ENCODE peak calls at places on chromosomes 3 and 15, in seven cellular contexts. Q, N, G, B, T, C and K are unnamed samples.

GRCh38 chr3:143170043-143170442 is 50.5 kb downstream of the CHST2 start:
- DNase-seq in Q (no peak), N (no peak), G (no peak), B (no peak), T (no peak), C (no peak), K (no peak)

GRCh38 chr15:77107068-77107467 is 36.2 kb upstream of the TSPAN3 start:
- DNase-seq in Q (peak; percentile 52), N (no peak), G (no peak), B (peak; percentile 53), T (no peak), C (peak; percentile 53), K (peak; percentile 67)

GRCh38 chr15:101088788-101089578 is 162.9 kb downstream of the CHSY1 start:
- DNase-seq in Q (peak; percentile 55), N (peak; percentile 75), G (peak; percentile 85), B (peak; percentile 75), T (peak; percentile 96), C (peak; percentile 84), K (peak; percentile 78)

GRCh38 chr3:125585595-125586223 is 9.6 kb downstream of the OSBPL11 start:
- DNase-seq in Q (peak; percentile 89), N (peak; percentile 86), G (no peak), B (peak; percentile 60), T (peak; percentile 62), C (no peak), K (peak; percentile 56)

GRCh38 chr15:51759557-51760070 is 8.2 kb downstream of the TMOD2 start:
- DNase-seq in Q (peak; percentile 97), N (peak; percentile 74), G (no peak), B (peak; percentile 44), T (peak; percentile 59), C (peak; percentile 27), K (no peak)

GRCh38 chr15:89320200-89320599 is 14.4 kb downstream of the POLG start:
- DNase-seq in Q (no peak), N (no peak), G (no peak), B (no peak), T (no peak), C (no peak), K (no peak)

GRCh38 chr3:121096968-121097367 is 189.0 kb downstream of the STXBP5L start:
- DNase-seq in Q (no peak), N (no peak), G (no peak), B (no peak), T (no peak), C (no peak), K (no peak)

GRCh38 chr15:28890711-28891495 is 5.1 kb downstream of the APBA2 start:
- DNase-seq in Q (peak; percentile 14), N (no peak), G (no peak), B (no peak), T (no peak), C (no peak), K (no peak)

GRCh38 chr15:67755264-67755663 is 70.0 kb upstream of the SKOR1 start:
- DNase-seq in Q (no peak), N (no peak), G (no peak), B (no peak), T (no peak), C (no peak), K (no peak)

GRCh38 chr3:59502806-59503205 is 453.0 kb upstream of the CFAP20DC start:
- DNase-seq in Q (peak; percentile 47), N (no peak), G (no peak), B (no peak), T (no peak), C (no peak), K (no peak)

GRCh38 chr15:90402230-90402629 is 14.2 kb downstream of the IQGAP1 start:
- DNase-seq in Q (peak; percentile 88), N (no peak), G (no peak), B (no peak), T (no peak), C (no peak), K (no peak)

GRCh38 chr3:46858996-46859710 is 4.1 kb downstream of the MYL3 start:
- DNase-seq in Q (no peak), N (no peak), G (no peak), B (peak; percentile 6), T (peak; percentile 31), C (peak; percentile 11), K (peak; percentile 17)

GRCh38 chr15:47570044-47570443 is 147.3 kb upstream of the SEMA6D start:
- DNase-seq in Q (no peak), N (no peak), G (no peak), B (no peak), T (peak; percentile 31), C (no peak), K (no peak)

GRCh38 chr3:148697311-148698189 is at the start of gene AGTR1:
- DNase-seq in Q (peak; percentile 53), N (peak; percentile 84), G (no peak), B (peak; percentile 36), T (peak; percentile 73), C (peak; percentile 67), K (peak; percentile 83)

GRCh38 chr3:194936659-194937058 is 251.0 kb downstream of the FAM43A start:
- DNase-seq in Q (no peak), N (no peak), G (no peak), B (no peak), T (no peak), C (no peak), K (no peak)

GRCh38 chr3:88000853-88001252 is 58.0 kb downstream of the CGGBP1 start:
- DNase-seq in Q (peak; percentile 28), N (peak; percentile 74), G (no peak), B (no peak), T (peak; percentile 60), C (peak; percentile 12), K (no peak)

GRCh38 chr3:150146891-150147761 is 176.4 kb upstream of the PFN2 start:
- DNase-seq in Q (peak; percentile 91), N (no peak), G (no peak), B (peak; percentile 36), T (no peak), C (peak; percentile 20), K (no peak)

GRCh38 chr15:57237282-57237642 is 139.0 kb upstream of the CGNL1 start:
- DNase-seq in Q (no peak), N (peak; percentile 66), G (no peak), B (no peak), T (no peak), C (no peak), K (no peak)

GRCh38 chr3:157515398-157515797 is 12.2 kb upstream of the VEPH1 start:
- DNase-seq in Q (no peak), N (no peak), G (no peak), B (no peak), T (no peak), C (no peak), K (no peak)

DNA sequence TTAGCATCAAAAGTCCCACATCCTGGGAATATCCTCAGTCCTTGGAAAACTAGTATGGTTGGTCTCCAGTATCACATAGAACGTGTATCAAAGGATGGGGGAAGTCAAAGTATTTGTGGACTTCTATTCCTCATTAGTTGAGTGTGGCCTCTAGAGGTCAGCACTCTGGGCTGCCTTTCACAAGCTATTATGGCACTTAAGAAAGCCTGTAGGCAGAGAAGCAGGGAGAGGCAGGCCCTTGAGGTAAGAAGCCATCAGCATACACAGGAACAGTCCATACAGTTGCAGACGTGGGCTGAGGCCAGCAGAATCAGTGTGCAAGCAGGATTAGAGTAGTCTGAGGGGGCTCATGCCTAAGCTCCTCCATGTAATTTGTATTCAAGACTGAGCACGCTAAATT is 341.7 kb downstream of the CLSTN2 start:
- DNase-seq in Q (peak; percentile 23), N (peak; percentile 71), G (no peak), B (no peak), T (no peak), C (no peak), K (no peak)
- H3K4me3 ChIP-seq in Q (no peak overlapping the region), N (no peak overlapping the region), G (no peak overlapping the region), B (no peak overlapping the region), T (no peak overlapping the region), C (no peak overlapping the region), K (no peak overlapping the region)

DNA sequence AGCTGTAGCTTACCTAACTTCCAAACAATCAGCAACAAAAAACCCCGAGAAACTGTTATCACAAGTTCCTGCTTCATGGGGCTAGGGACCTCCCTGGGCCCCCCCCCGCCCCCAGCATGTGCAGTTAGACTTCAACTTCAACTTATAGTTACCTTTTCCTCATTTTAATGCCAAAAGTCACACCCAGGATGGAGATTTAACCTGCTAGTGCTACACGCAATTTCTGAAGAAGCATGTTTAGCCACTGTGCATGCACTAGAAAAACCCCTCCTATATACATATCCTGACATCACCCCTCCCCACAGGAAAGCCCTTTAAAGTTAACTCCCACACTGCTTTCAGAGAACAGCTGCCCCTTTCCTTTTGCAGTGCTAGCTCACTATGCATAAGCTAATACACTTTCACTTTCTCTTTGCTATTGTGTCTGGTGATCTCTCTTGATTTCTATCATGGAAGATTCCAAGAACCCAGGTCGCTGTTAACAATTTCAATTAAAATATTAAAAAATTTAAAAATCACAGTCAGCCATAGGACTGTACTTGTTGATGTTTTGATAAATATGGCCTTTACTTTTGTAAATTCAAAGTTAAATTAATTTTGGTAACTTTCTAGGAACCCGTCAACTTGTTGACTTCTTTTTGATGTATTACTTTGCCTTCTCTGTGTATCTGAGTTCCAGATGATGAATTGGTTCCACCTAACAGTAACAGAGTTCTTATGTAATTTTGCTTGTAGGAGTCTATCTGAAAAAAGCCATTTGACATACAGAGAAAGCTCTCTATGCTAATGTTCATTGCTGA is 75.2 kb upstream of the ACAD9 start:
- DNase-seq in Q (peak; percentile 60), N (peak; percentile 63), G (no peak), B (no peak), T (peak; percentile 50), C (no peak), K (no peak)
- H3K4me3 ChIP-seq in Q (peak overlapping the region; percentile 22), N (no peak overlapping the region), G (peak overlapping the region; percentile 49), B (no peak overlapping the region), T (no peak overlapping the region), C (peak overlapping the region; percentile 44), K (peak overlapping the region; percentile 49)

DNA sequence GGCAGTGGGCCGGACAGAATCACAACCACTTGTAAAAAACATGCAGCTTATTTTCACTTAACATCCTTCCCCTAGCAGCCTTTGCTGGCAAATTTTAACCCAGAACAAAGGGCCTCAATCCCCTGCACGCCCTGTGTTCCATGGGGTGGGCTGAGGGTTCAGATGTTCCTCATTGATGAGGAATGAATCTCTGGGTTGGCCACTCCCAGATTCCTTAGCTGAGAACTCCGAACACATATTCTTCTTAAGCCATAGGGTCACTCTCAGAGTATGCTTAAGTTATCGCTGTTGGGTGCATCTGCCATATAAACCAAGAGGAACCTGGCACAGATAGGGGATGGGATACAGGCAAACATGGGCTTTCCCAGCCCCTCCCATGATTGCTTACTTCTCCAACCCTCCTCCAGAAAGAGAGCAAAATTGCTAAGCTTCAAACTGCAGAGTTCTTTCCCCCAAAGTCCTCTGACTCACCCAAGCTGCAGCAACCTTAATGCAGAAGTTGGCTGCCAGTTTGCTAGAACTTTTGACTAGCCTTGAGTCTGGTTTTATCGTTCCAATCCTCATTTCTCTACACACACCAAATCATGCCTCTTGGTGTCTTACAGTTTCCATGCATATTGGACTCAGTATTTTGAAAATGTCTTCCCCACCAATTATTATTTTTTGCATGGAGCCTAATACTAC is 146.8 kb downstream of the CD47 start:
- DNase-seq in Q (peak; percentile 45), N (no peak), G (no peak), B (no peak), T (no peak), C (no peak), K (no peak)
- H3K4me3 ChIP-seq in Q (no peak overlapping the region), N (no peak overlapping the region), G (no peak overlapping the region), B (no peak overlapping the region), T (no peak overlapping the region), C (no peak overlapping the region), K (no peak overlapping the region)

GRCh38 chr3:141392416-141392815 is 24.1 kb downstream of the ZBTB38 start:
- DNase-seq in Q (no peak), N (no peak), G (no peak), B (no peak), T (no peak), C (no peak), K (no peak)
- H3K4me3 ChIP-seq in Q (no peak overlapping the region), N (no peak overlapping the region), G (no peak overlapping the region), B (no peak overlapping the region), T (no peak overlapping the region), C (no peak overlapping the region), K (no peak overlapping the region)

GRCh38 chr15:69296606-69297005 is 2.1 kb upstream of the PAQR5 start:
- DNase-seq in Q (no peak), N (no peak), G (no peak), B (no peak), T (no peak), C (no peak), K (no peak)
- H3K4me3 ChIP-seq in Q (no peak overlapping the region), N (no peak overlapping the region), G (no peak overlapping the region), B (no peak overlapping the region), T (no peak overlapping the region), C (no peak overlapping the region), K (no peak overlapping the region)